ENCODE peak calls at places on chromosomes 13 and 19, in four cellular contexts. A, F, V and Z are unnamed samples.

GRCh38 chr19:13872695-13873389 is 4.1 kb upstream of the NANOS3 start:
- DNase-seq in A (no peak), V (no peak), F (peak; percentile 92), Z (no peak)

GRCh38 chr19:55652311-55653078 is 2.3 kb upstream of the U2AF2 start:
- DNase-seq in V (no peak), F (no peak), A (no peak), Z (no peak)

GRCh38 chr13:64912141-64912540 is 2318.0 kb downstream of the PCDH9 start:
- DNase-seq in F (no peak), V (no peak), A (no peak), Z (no peak)

GRCh38 chr19:53977991-53978731 is 13.3 kb upstream of the CACNG6 start:
- DNase-seq in V (no peak), F (peak; percentile 39), A (no peak), Z (peak; percentile 87)

GRCh38 chr19:45164577-45165335 is 4.0 kb upstream of the NKPD1 start:
- DNase-seq in F (peak; percentile 62), V (peak; percentile 79), A (peak; percentile 64), Z (no peak)

GRCh38 chr13:74920945-74921725 is 560.8 kb downstream of the TBC1D4 start:
- DNase-seq in V (no peak), F (peak; percentile 5), A (no peak), Z (no peak)

GRCh38 chr13:29805994-29806748 is 44.2 kb downstream of the UBL3 start:
- DNase-seq in V (no peak), A (no peak), F (no peak), Z (no peak)

GRCh38 chr19:1474011-1474764 is 4.8 kb downstream of the C19orf25 start:
- DNase-seq in F (no peak), V (no peak), A (no peak), Z (no peak)

GRCh38 chr13:24217601-24218281 is 57.2 kb downstream of the SPATA13 start:
- DNase-seq in A (no peak), V (peak; percentile 72), F (no peak), Z (no peak)

GRCh38 chr19:35375505-35376307 is 4.8 kb downstream of the GPR42 start:
- DNase-seq in A (no peak), F (no peak), V (no peak), Z (no peak)

GRCh38 chr19:3374369-3375112 is 8.2 kb downstream of the NFIC start:
- DNase-seq in F (peak; percentile 64), A (no peak), V (no peak), Z (no peak)

GRCh38 chr13:24834902-24835510 is 71.0 kb downstream of the RNF17 start:
- DNase-seq in V (no peak), F (no peak), A (no peak), Z (no peak)

GRCh38 chr13:26320766-26321165 is 66.8 kb downstream of the CDK8 start:
- DNase-seq in F (no peak), V (no peak), A (no peak), Z (no peak)

GRCh38 chr13:38824342-38824741 is 137.5 kb downstream of the FREM2 start:
- DNase-seq in A (peak; percentile 36), V (no peak), F (no peak), Z (no peak)

GRCh38 chr19:57395710-57396109 is 6.1 kb downstream of the ZNF548 start:
- DNase-seq in V (no peak), F (no peak), A (no peak), Z (no peak)

GRCh38 chr19:3932931-3933810 is at the start of gene NMRK2:
- DNase-seq in F (peak; percentile 37), A (no peak), V (no peak), Z (no peak)

GRCh38 chr13:86445584-86446140 is 646.4 kb upstream of the SLITRK6 start:
- DNase-seq in V (no peak), F (no peak), A (no peak), Z (no peak)

GRCh38 chr19:8610928-8611284 is 391 bp upstream of the ADAMTS10 start:
- DNase-seq in V (no peak), F (no peak), A (no peak), Z (no peak)

GRCh38 chr19:47111081-47111589 is 2.4 kb downstream of the ZC3H4 start:
- DNase-seq in F (peak; percentile 51), A (no peak), V (no peak), Z (peak; percentile 19)

GRCh38 chr13:27261376-27261775 is 9.3 kb upstream of the RASL11A start:
- DNase-seq in F (no peak), V (no peak), A (no peak), Z (no peak)

GRCh38 chr19:2357279-2358206 is 2.5 kb upstream of the TMPRSS9 start:
- DNase-seq in F (no peak), A (no peak), V (no peak), Z (no peak)

GRCh38 chr13:93254775-93255174 is 28.2 kb downstream of the GPC6 start:
- DNase-seq in A (no peak), V (no peak), F (no peak), Z (no peak)

GRCh38 chr13:39900106-39900750 is 244.8 kb downstream of the COG6 start:
- DNase-seq in V (no peak), F (no peak), A (no peak), Z (no peak)

GRCh38 chr13:99796175-99796819 is 175.3 kb downstream of the ZIC5 start:
- DNase-seq in F (peak; percentile 39), V (peak; percentile 29), A (no peak), Z (peak; percentile 36)

GRCh38 chr13:113220877-113221276 is 11.5 kb downstream of the CUL4A start:
- DNase-seq in V (no peak), A (no peak), F (no peak), Z (no peak)

GRCh38 chr19:55210120-55210493 is 806 bp upstream of the PTPRH start:
- DNase-seq in A (no peak), F (no peak), V (peak; percentile 91), Z (no peak)

DNA sequence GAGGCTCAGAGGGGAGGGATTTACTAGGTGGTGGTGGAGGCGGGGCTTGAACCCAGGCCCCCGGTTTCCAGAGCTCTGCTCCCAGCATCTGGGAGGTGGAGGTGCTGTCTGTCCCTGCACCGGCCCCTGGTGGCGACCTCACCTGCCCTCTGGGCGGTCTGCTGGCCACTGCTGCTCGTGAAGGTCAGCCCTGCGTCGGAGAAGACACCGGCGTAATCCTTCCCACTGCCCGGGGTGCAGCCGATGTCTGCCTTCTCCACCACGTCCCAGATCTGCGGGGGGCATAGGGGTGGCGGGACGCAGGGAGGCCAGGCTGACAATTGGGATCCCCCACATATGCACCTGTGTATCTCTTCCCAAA is 12.8 kb downstream of the C3 start:
- DNase-seq in A (no peak), V (no peak), F (no peak), Z (no peak)
- TF ChIP-seq TARDBP in A (no peak), V (no peak), F (no peak), Z (no peak)

GRCh38 chr19:33639034-33639681 is 17.4 kb downstream of the CHST8 start:
- DNase-seq in F (no peak), V (no peak), A (no peak), Z (no peak)
- TF ChIP-seq SP1 in F (no peak), V (no peak), A (no peak), Z (no peak)

DNA sequence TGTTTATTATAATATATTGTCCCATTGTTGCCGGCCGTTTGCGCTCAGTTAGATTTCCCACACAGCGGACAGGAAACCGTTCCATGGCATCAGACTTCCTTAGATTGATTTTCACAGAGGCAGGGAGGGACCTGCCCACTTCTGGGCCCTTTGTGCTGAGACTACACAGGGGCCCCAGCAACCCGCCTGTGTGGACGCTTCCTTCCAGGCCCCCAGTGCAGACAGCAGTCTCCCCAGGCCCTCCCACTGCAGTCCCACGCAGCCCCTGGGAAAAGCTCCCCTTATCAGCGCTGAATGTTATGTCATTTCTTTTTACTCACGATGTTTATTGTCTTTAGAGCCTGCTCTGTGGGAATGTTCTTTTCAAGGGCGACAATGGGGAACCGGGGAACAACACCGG is 351.7 kb upstream of the ARGLU1 start:
- DNase-seq in F (no peak), V (no peak), A (no peak), Z (peak; percentile 8)
- TF ChIP-seq TARDBP in F (no peak), V (no peak), A (no peak), Z (no peak)

GRCh38 chr13:50635504-50635903 is 208.0 kb downstream of the DLEU7 start:
- DNase-seq in F (no peak), A (peak; percentile 42), V (no peak), Z (no peak)
- TF ChIP-seq SP1 in F (no peak), A (no peak), V (no peak), Z (no peak)

GRCh38 chr13:78139765-78140164 is 221.1 kb upstream of the EDNRB start:
- DNase-seq in F (no peak), A (no peak), V (no peak), Z (no peak)

GRCh38 chr13:78133511-78133910 is 214.9 kb upstream of the EDNRB start:
- DNase-seq in A (no peak), F (no peak), V (no peak), Z (no peak)

GRCh38 chr13:78138756-78139155 is 220.1 kb upstream of the EDNRB start:
- DNase-seq in A (no peak), F (no peak), V (peak; percentile 18), Z (no peak)

GRCh38 chr13:78136966-78137365 is 218.3 kb upstream of the EDNRB start:
- DNase-seq in A (no peak), F (no peak), V (no peak), Z (no peak)

DNA sequence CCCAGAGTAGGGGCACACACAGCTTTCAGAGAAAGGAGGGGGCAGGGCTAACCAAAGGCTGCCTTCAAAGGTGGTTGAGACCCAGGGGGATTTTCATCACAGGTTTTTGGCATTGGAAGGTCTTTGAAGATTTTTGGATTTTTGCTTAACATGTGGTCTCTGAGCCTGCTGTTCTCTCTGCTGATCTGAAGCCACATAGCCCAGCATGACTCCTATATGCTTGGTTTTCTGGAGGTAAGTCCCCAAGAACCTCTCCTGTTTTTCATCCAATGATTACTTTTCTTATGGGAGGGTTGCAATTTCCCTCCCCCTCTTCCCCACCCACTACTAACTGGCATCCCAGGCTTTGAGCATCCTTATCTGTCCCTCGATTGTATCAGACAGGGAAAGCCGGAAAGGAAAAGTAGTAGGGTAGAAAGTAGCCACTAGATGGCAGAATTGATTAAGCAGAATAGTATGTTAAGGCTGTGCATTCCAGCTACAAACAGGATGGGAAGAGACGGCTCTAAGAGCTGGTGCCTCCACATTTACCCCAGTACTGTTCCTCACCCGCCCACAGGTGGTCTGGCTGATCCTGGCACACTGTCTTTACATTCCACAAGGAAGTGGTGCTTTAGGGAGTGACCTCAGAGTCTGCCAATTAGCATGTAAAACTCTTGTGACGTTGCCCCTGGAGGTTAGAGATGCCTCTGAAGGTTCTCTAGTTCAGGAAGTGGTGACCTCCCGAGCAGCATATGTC is 218.9 kb upstream of the EDNRB start:
- DNase-seq in A (peak; percentile 46), F (peak; percentile 9), V (peak; percentile 58), Z (peak; percentile 83)
- TF ChIP-seq TARDBP in A (no peak), F (no peak), V (no peak), Z (no peak)

GRCh38 chr19:48878219-48879024 is 6.2 kb downstream of the PPP1R15A start:
- DNase-seq in V (no peak), F (peak; percentile 64), A (no peak), Z (no peak)
- TF ChIP-seq SP1 in V (no peak), F (peak; percentile 86), A (no peak), Z (no peak)

GRCh38 chr13:94345374-94346195 is 133.9 kb downstream of the DCT start:
- DNase-seq in A (no peak), V (peak; percentile 22), F (no peak), Z (no peak)
- TF ChIP-seq TARDBP in A (no peak), V (no peak), F (no peak), Z (no peak)